ENCODE peak calls at places on chromosomes 16 and 17, in six cellular contexts. P is GM12891, M is K562, B is H1, K is SK-N-SH, J is HepG2. Y is an unnamed sample.

GRCh38 chr16:67482260-67482924 is 955 bp downstream of the AGRP start:
- DNase-seq in P (no peak), M (no peak), B (no peak), K (no peak), J (no peak), Y (no peak)

GRCh38 chr17:34400301-34400931 is 37.4 kb upstream of the CCL1 start:
- DNase-seq in P (no peak), M (no peak), B (no peak), K (no peak), J (no peak), Y (no peak)

GRCh38 chr16:76345093-76345735 is 68.0 kb downstream of the CNTNAP4 start:
- DNase-seq in P (no peak), M (no peak), B (no peak), K (no peak), J (no peak), Y (no peak)

GRCh38 chr17:76725580-76726230 is 701 bp downstream of the JMJD6 start:
- DNase-seq in P (peak), M (peak), B (no peak), K (peak), J (peak), Y (peak)

GRCh38 chr17:80822021-80822699 is 169.5 kb upstream of the CHMP6 start:
- DNase-seq in P (no peak), M (no peak), B (no peak), K (no peak), J (no peak), Y (no peak)

GRCh38 chr17:2282297-2282873 is 21.2 kb downstream of the SMG6 start:
- DNase-seq in P (no peak), M (peak), B (no peak), K (peak), J (peak), Y (no peak)

GRCh38 chr17:75009139-75009724 is 3.2 kb upstream of the MRPL58 start:
- DNase-seq in P (no peak), M (no peak), B (no peak), K (no peak), J (no peak), Y (no peak)

GRCh38 chr17:35559495-35559894 is 1.1 kb downstream of the SLFN14 start:
- DNase-seq in P (no peak), M (no peak), B (no peak), K (no peak), J (no peak), Y (no peak)

GRCh38 chr17:50272711-50273653 is 1.3 kb upstream of the TMEM92 start:
- DNase-seq in P (peak), M (peak), B (peak), K (peak), J (no peak), Y (peak)

GRCh38 chr16:72796222-72796621 is 251.7 kb downstream of the ZFHX3 start:
- DNase-seq in P (no peak), M (no peak), B (no peak), K (no peak), J (no peak), Y (no peak)

GRCh38 chr17:16363749-16364536 is 10.7 kb upstream of the CENPV start:
- DNase-seq in P (peak), M (peak), B (peak), K (peak), J (peak), Y (peak)

GRCh38 chr17:68509151-68510057 is 2.8 kb upstream of the PRKAR1A start:
- DNase-seq in P (no peak), M (no peak), B (no peak), K (no peak), J (peak), Y (no peak)

GRCh38 chr17:76957600-76958464 is 89.6 kb downstream of the MGAT5B start:
- DNase-seq in P (no peak), M (no peak), B (no peak), K (no peak), J (no peak), Y (no peak)

GRCh38 chr17:71870546-71870862 is 250.3 kb upstream of the SOX9 start:
- DNase-seq in P (no peak), M (no peak), B (no peak), K (peak), J (no peak), Y (no peak)

GRCh38 chr17:44628234-44629188 is 27.8 kb upstream of the MEIOC start:
- DNase-seq in P (no peak), M (no peak), B (peak), K (no peak), J (peak), Y (no peak)

GRCh38 chr17:19021622-19022083 is 17.1 kb upstream of the FAM83G start:
- DNase-seq in P (no peak), M (peak), B (peak), K (no peak), J (no peak), Y (no peak)

GRCh38 chr17:5705081-5705875 is 121.0 kb upstream of the NLRP1 start:
- DNase-seq in P (no peak), M (peak), B (peak), K (peak), J (no peak), Y (no peak)

GRCh38 chr17:80882926-80883685 is 108.5 kb upstream of the CHMP6 start:
- DNase-seq in P (no peak), M (no peak), B (no peak), K (no peak), J (no peak), Y (no peak)

GRCh38 chr16:50627419-50627818 is 53.7 kb downstream of the SNX20 start:
- DNase-seq in P (peak), M (no peak), B (peak), K (peak), J (no peak), Y (no peak)

GRCh38 chr17:7883781-7884386 is 4.7 kb upstream of the CHD3 start:
- DNase-seq in P (no peak), M (peak), B (no peak), K (peak), J (no peak), Y (no peak)

GRCh38 chr17:68564415-68565111 is 36.6 kb downstream of the FAM20A start:
- DNase-seq in P (no peak), M (no peak), B (no peak), K (no peak), J (no peak), Y (no peak)

GRCh38 chr17:19753661-19754463 is 5.8 kb upstream of the ALDH3A1 start:
- DNase-seq in P (no peak), M (no peak), B (no peak), K (no peak), J (no peak), Y (no peak)

GRCh38 chr16:90057738-90058173 is 19.4 kb downstream of the PRDM7 start:
- DNase-seq in P (no peak), M (peak), B (no peak), K (no peak), J (peak), Y (no peak)

GRCh38 chr17:50055426-50056216 is at the start of gene ITGA3:
- DNase-seq in P (peak), M (peak), B (peak), K (peak), J (no peak), Y (peak)

GRCh38 chr16:1002399-1003161 is 21.0 kb downstream of the SOX8 start:
- DNase-seq in P (no peak), M (peak), B (no peak), K (no peak), J (peak), Y (no peak)

GRCh38 chr17:5700791-5701190 is 116.5 kb upstream of the NLRP1 start:
- DNase-seq in P (no peak), M (no peak), B (no peak), K (no peak), J (no peak), Y (no peak)

GRCh38 chr17:73972056-73972455 is 231.4 kb upstream of the RPL38 start:
- DNase-seq in P (no peak), M (no peak), B (no peak), K (no peak), J (no peak), Y (no peak)

GRCh38 chr17:50079334-50080095 is 15.6 kb upstream of the PDK2 start:
- DNase-seq in P (no peak), M (peak), B (peak), K (no peak), J (peak), Y (peak)

GRCh38 chr16:13920510-13920818 is 510 bp downstream of the ERCC4 start:
- DNase-seq in P (no peak), M (no peak), B (no peak), K (no peak), J (no peak), Y (no peak)
- TF ChIP-seq TAF1 in P (no peak), M (no peak), B (no peak), K (no peak), J (no peak), Y (no peak)

DNA sequence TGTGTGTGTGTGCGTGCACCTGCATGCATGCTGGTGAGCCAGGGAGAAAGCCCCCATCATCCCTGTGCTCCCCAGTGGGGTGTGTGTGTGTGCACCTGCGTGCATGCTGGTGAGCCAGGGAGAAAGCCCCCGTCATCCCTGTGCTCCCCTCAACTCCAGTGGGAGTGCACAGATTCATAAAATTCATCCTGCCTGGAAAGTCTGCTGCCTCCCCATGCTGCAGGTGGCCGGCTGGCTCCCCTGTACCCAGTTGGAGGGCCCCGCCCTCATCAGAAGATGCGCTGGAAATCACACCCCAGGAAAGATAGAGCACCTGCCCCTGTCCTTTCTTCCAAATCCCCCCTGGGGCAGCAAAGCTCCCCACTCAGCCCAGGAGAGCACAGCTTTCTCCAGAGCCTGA is 84.8 kb upstream of the DOC2B start:
- DNase-seq in P (no peak), M (no peak), B (no peak), K (no peak), J (no peak), Y (no peak)
- TF ChIP-seq TAF1 in P (no peak), M (no peak), B (no peak), K (no peak), J (no peak), Y (no peak)

DNA sequence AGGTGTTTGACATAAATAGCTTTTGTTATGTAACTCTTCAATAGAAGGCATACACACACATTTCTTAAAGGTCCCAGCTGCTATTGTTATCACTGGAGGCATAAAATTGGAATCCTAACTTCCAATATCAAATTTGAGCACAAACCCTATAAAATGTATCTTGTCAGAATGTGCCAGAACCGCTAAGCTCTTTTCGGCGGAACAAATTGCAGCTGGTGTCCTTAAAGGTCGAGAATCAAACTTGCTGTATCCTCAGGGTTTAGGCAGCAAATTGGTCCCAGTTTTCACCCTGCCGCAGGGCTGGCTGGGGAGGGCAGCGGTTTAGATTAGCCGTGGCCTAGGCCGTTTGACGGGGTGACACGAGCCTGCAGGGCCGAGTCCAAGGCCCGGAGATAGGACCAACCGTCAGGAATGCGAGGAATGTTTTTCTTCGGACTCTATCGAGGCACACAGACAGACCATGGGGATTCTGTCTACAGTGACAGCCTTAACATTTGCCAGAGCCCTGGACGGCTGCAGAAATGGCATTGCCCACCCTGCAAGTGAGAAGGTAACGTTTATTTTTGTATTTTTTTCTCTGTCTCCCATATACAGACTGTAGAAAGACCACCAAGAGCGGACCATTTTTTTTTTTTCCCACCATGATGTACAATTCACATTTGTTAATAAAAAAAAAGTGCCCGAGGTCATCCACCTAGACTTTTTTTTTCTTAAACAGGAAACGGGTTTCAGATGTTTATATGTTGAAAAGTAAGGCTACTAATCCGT is 297.1 kb downstream of the IRF8 start:
- DNase-seq in P (no peak), M (no peak), B (no peak), K (no peak), J (peak), Y (no peak)
- TF ChIP-seq TAF1 in P (no peak), M (no peak), B (no peak), K (no peak), J (no peak), Y (no peak)

GRCh38 chr17:57758654-57759053 is 13.6 kb upstream of the CCDC182 start:
- DNase-seq in P (no peak), M (no peak), B (no peak), K (peak), J (no peak), Y (no peak)

GRCh38 chr17:57756941-57757340 is 11.8 kb upstream of the CCDC182 start:
- DNase-seq in P (no peak), M (no peak), B (no peak), K (no peak), J (peak), Y (no peak)

GRCh38 chr17:57760001-57760400 is 14.9 kb upstream of the CCDC182 start:
- DNase-seq in P (no peak), M (no peak), B (no peak), K (no peak), J (no peak), Y (no peak)

GRCh38 chr17:57755479-57756070 is 10.5 kb upstream of the CCDC182 start:
- DNase-seq in P (no peak), M (no peak), B (no peak), K (no peak), J (no peak), Y (no peak)

DNA sequence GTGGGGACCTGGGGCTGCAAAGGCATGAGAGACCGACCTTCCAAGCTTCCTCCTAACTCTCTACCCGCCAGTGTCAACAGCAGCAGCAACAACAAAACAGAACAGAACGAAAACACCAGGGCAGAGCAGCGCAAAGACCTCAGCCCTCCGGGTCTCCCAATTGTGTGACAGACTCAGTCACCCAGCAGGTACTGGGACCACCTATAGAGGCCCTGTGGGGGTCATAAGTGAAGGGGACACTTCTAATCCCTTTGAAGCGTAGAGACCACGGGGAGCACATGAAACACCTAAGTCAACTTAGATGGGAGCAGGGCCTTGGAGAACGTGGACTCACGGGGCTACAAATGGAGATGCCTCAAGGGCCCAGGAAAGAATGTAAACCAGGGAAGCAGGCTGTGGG is 12.6 kb upstream of the CCDC182 start:
- DNase-seq in P (no peak), M (no peak), B (no peak), K (no peak), J (no peak), Y (no peak)
- TF ChIP-seq TAF1 in P (no peak), M (no peak), B (no peak), K (no peak), J (no peak), Y (no peak)

GRCh38 chr16:51701025-51701424 is 550.0 kb upstream of the SALL1 start:
- DNase-seq in P (no peak), M (no peak), B (no peak), K (no peak), J (no peak), Y (no peak)

GRCh38 chr16:51697454-51697853 is 546.4 kb upstream of the SALL1 start:
- DNase-seq in P (no peak), M (no peak), B (no peak), K (no peak), J (no peak), Y (no peak)

GRCh38 chr16:51698647-51699046 is 547.6 kb upstream of the SALL1 start:
- DNase-seq in P (no peak), M (no peak), B (no peak), K (no peak), J (no peak), Y (no peak)
- TF ChIP-seq TAF1 in P (no peak), M (no peak), B (no peak), K (no peak), J (no peak), Y (no peak)

GRCh38 chr16:56401482-56401881 is 23.9 kb downstream of the AMFR start:
- DNase-seq in P (peak), M (peak), B (peak), K (peak), J (peak), Y (no peak)
- TF ChIP-seq TAF1 in P (no peak), M (no peak), B (no peak), K (no peak), J (no peak), Y (no peak)

DNA sequence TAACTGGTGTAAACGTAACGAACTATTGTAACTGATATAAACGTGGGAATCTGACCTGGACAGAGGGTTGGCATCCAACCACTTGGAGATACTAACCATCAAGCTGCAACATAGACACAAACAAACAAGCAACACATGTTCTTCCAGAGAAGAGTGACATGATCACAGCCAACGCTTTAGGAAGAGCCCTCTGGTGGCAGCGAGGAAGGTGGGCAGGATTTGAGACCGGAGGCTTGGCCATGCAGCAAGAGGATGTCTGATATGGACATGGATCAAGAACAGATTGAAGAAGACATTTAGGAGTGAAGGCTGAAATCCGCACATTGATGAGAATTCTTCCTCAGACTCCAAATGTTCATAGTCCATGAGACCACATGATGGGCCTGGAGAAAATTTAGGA is 40.3 kb upstream of the TNRC6A start:
- DNase-seq in P (no peak), M (peak), B (no peak), K (peak), J (peak), Y (no peak)
- TF ChIP-seq TAF1 in P (no peak), M (no peak), B (no peak), K (no peak), J (no peak), Y (no peak)

GRCh38 chr17:27319536-27320221 is 25.8 kb downstream of the WSB1 start:
- DNase-seq in P (no peak), M (no peak), B (peak), K (no peak), J (no peak), Y (no peak)
- TF ChIP-seq TAF1 in P (no peak), M (no peak), B (no peak), K (no peak), J (no peak), Y (no peak)

Y was measured in GM12892.